ENCODE peak calls at places on chromosome X, in four cellular contexts. N is fibroblast of the aortic adventitia, T is GM06990, P is dorsolateral prefrontal cortex. K is an unnamed sample.

GRCh38 chrX:65697173-65697572 is 29.7 kb downstream of the MSN start:
- DNase-seq in N (peak), T (no peak), P (no peak), K (no peak)

GRCh38 chrX:51614353-51614752 is 4.4 kb downstream of the CENPVL3 start:
- DNase-seq in T (no peak), N (peak), P (no peak), K (peak)

GRCh38 chrX:24190500-24191156 is 41.1 kb downstream of the ZFX start:
- DNase-seq in T (no peak), P (no peak), N (peak), K (no peak)

GRCh38 chrX:77788050-77788449 is 2.0 kb upstream of the ATRX start:
- DNase-seq in T (no peak), P (no peak), N (peak), K (no peak)

GRCh38 chrX:45765281-45765680 is 564.6 kb upstream of the DIPK2B start:
- DNase-seq in P (no peak), T (no peak), N (no peak), K (no peak)

GRCh38 chrX:44872319-44872816 is 620 bp upstream of the KDM6A start:
- DNase-seq in N (no peak), T (no peak), P (no peak), K (no peak)

GRCh38 chrX:115425359-115425758 is 135.6 kb upstream of the PLS3 start:
- DNase-seq in P (no peak), N (no peak), T (no peak), K (no peak)

GRCh38 chrX:144683247-144683646 is 564.1 kb upstream of the SPANXN1 start:
- DNase-seq in P (no peak), N (no peak), T (no peak), K (no peak)

GRCh38 chrX:111270339-111270738 is at the start of gene CAPN6:
- DNase-seq in N (peak), T (no peak), P (no peak), K (no peak)

GRCh38 chrX:140034916-140035315 is 69.6 kb upstream of the CXorf66 start:
- DNase-seq in P (no peak), T (no peak), N (peak), K (no peak)
- TF ChIP-seq CTCF in P (no peak), T (peak), N (peak), K (peak)

DNA sequence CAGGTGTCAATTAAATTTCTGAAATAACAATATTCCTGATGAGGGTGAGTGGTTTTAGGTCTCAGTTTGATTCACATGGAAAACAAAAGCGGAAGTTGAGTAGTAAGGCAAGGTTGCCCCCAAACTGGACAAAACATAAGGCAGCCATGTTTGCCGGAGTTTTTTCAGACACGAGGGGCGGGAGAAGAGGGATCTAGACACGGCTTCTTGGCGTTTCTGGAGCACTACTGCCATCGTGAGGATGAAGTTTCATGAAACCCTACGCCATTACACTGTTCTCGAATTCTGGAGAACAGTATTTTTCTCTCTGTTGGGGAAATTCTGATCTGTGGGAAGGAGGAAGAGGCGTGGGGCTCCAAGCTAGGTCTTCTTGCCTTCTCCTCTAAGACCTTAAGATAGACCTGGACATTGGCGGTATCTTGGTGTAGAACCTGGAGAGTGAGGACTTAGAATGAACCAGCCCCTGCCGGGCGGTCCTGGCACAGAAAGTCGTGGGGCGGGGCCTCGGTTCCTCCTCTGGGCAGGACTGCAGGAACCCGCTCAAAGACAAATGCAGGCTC is 160.3 kb downstream of the OR13H1 start:
- DNase-seq in P (peak), T (peak), N (peak), K (no peak)
- H3K4me3 ChIP-seq in P (peak), T (peak), N (peak), K (no peak)

DNA sequence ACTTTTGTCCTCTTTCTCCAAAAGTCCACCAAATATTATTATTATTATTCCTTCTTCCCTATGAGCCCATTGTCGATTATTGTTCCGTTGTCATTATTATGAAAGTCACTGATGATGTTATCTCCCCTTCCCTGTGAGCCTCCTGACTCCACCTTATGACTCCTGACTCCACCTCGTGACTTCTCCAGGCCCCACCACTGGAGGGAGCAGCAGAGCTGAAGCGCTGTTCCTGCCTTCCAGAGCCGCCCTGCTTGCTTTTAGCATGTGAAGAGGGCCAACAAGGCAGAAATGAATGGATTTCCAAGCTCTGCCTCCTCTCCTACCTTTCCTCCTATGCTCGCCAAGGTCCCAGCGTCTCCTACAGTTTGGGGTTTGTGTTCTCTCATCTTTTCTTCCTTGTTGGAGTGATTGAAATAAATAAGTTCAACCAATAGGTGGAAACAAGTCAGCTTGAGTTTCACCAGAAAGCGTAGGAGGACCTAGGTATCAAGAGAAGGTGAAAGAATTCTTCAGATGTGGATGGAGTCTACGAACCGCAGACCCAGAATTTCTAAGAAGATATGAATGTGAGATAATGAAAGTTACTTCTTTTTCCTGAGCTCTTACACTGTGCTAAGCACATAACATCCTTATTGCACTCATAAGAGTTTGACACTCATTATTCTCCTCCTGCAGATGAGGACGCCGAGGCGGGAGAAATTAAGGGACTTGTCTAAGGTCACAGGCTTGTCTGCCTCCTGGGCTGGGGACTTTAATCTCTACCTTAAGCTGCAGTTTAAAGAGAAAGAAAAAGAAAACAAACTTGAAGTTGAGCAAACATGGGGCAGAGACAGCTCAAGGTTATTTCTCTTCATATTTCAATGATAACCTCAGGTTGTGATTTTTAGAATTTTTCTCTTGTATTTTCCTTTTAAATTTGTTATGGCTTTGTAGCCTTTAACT is 26.1 kb downstream of the IGSF1 start:
- DNase-seq in N (no peak), T (no peak), P (no peak), K (no peak)
- TF ChIP-seq CTCF in N (no peak), T (peak), P (no peak), K (peak)

DNA sequence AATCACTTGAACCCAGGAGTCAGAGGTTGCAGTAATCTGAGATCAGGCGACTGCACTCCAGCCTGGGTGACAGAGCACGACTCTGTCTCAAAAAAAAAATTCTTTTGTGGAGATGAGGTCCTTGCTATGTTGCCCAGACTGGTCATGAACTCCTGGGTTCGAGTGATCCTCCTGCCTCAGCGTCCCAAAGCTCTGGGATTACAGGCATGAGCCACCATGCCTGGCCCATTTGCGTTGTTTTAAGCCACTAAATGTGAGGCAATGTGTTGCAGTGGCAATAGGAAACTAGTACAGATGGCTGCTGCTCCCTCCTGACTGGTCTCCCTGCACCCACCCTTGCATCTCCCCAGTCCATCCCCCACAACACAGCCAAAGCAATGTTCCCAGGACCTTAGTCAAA is 40.0 kb upstream of the APLN start:
- DNase-seq in T (no peak), N (no peak), P (no peak), K (no peak)
- H3K4me3 ChIP-seq in T (no peak), N (no peak), P (no peak), K (no peak)

GRCh38 chrX:40282348-40282747 is 184.6 kb upstream of the BCOR start:
- DNase-seq in P (no peak), T (no peak), N (no peak), K (no peak)

GRCh38 chrX:40285876-40286275 is 188.1 kb upstream of the BCOR start:
- DNase-seq in N (no peak), T (no peak), P (no peak), K (no peak)

GRCh38 chrX:40282901-40283674 is 185.3 kb upstream of the BCOR start:
- DNase-seq in P (no peak), T (no peak), N (peak), K (no peak)

GRCh38 chrX:40283981-40284380 is 186.2 kb upstream of the BCOR start:
- DNase-seq in T (no peak), N (peak), P (no peak), K (no peak)

GRCh38 chrX:40284852-40285251 is 187.1 kb upstream of the BCOR start:
- DNase-seq in T (no peak), N (no peak), P (no peak), K (no peak)
- TF ChIP-seq CTCF in T (no peak), N (peak), P (no peak), K (peak)

GRCh38 chrX:1248381-1249061 is 20.1 kb upstream of the CSF2RA start:
- DNase-seq in T (no peak), N (no peak), P (no peak), K (no peak)
- H3K4me3 ChIP-seq in T (no peak), N (no peak), P (no peak), K (no peak)

GRCh38 chrX:107677501-107677901 is 49.2 kb downstream of the PRPS1 start:
- DNase-seq in T (no peak), P (no peak), N (no peak), K (no peak)
- TF ChIP-seq CTCF in T (no peak), P (no peak), N (no peak), K (no peak)

K was measured in epithelial cell of proximal tubule.